ENCODE peak calls at places on chromosome 2, in four cellular contexts. D, A, H and K are unnamed samples.

GRCh38 chr2:100623921-100624320 is 61.1 kb downstream of the PDCL3 start:
- DNase-seq in A (no peak), H (no peak), D (no peak), K (no peak)

GRCh38 chr2:96823203-96823602 is 7.1 kb downstream of the CNNM3 start:
- DNase-seq in A (no peak), D (no peak), H (no peak), K (no peak)

GRCh38 chr2:177670791-177671528 is 278.4 kb downstream of the AGPS start:
- DNase-seq in A (no peak), H (no peak), D (no peak), K (no peak)

GRCh38 chr2:82968381-82968780 is 1490.7 kb downstream of the SUCLG1 start:
- DNase-seq in A (no peak), D (peak; percentile 12), H (no peak), K (no peak)

GRCh38 chr2:75548036-75548573 is 12.6 kb downstream of the EVA1A start:
- DNase-seq in A (peak; percentile 49), D (peak; percentile 38), H (no peak), K (no peak)

GRCh38 chr2:42085706-42086487 is 38.1 kb downstream of the PKDCC start:
- DNase-seq in H (no peak), D (no peak), A (no peak), K (no peak)

GRCh38 chr2:6977095-6977777 is 60.0 kb downstream of the RNF144A start:
- DNase-seq in D (no peak), A (no peak), H (no peak), K (no peak)

GRCh38 chr2:197708331-197708730 is 3.2 kb downstream of the MARS2 start:
- DNase-seq in D (peak; percentile 49), H (no peak), A (peak; percentile 80), K (no peak)

GRCh38 chr2:188422726-188423125 is 131.1 kb downstream of the GULP1 start:
- DNase-seq in H (no peak), A (no peak), D (no peak), K (no peak)

GRCh38 chr2:152584301-152584700 is 133.0 kb downstream of the PRPF40A start:
- DNase-seq in A (peak; percentile 48), D (no peak), H (no peak), K (no peak)

GRCh38 chr2:181949047-181949446 is 36.6 kb upstream of the PPP1R1C start:
- DNase-seq in H (no peak), A (peak; percentile 37), D (no peak), K (no peak)

GRCh38 chr2:72289283-72289682 is 141.6 kb upstream of the CYP26B1 start:
- DNase-seq in D (no peak), H (no peak), A (peak; percentile 86), K (no peak)

GRCh38 chr2:23673830-23674679 is 252.9 kb downstream of the ATAD2B start:
- DNase-seq in A (no peak), H (peak; percentile 18), D (peak; percentile 18), K (no peak)

GRCh38 chr2:212549463-212549862 is 10.9 kb upstream of the ERBB4 start:
- DNase-seq in A (no peak), D (no peak), H (no peak), K (no peak)

GRCh38 chr2:156687715-156688114 is 251.5 kb downstream of the GPD2 start:
- DNase-seq in D (no peak), A (peak; percentile 1), H (no peak), K (no peak)

GRCh38 chr2:134268265-134268664 is 14.4 kb downstream of the MGAT5 start:
- DNase-seq in H (no peak), A (peak; percentile 48), D (no peak), K (no peak)

GRCh38 chr2:31108887-31109286 is 29.4 kb downstream of the GALNT14 start:
- DNase-seq in D (no peak), H (no peak), A (no peak), K (no peak)

GRCh38 chr2:66507673-66508127 is 72.8 kb downstream of the MEIS1 start:
- DNase-seq in H (no peak), D (peak; percentile 38), A (no peak), K (no peak)

GRCh38 chr2:223723954-223724411 is 113.4 kb downstream of the AP1S3 start:
- DNase-seq in H (no peak), A (no peak), D (peak; percentile 73), K (no peak)

GRCh38 chr2:239152916-239153305 is 247.9 kb downstream of the HDAC4 start:
- DNase-seq in D (no peak), H (no peak), A (no peak), K (no peak)

GRCh38 chr2:173935305-173935704 is 29.9 kb downstream of the SP3 start:
- DNase-seq in D (no peak), A (no peak), H (no peak), K (no peak)

GRCh38 chr2:173793649-173794565 is 171.3 kb downstream of the SP3 start:
- DNase-seq in D (no peak), A (no peak), H (no peak), K (no peak)

GRCh38 chr2:3493610-3493997 is 25.7 kb downstream of the ADI1 start:
- DNase-seq in H (no peak), A (peak; percentile 75), D (no peak), K (no peak)

GRCh38 chr2:109436635-109437225 is 177.0 kb downstream of the SEPTIN10 start:
- DNase-seq in H (no peak), A (no peak), D (no peak), K (no peak)

GRCh38 chr2:85712261-85712660 is 18.1 kb downstream of the GNLY start:
- DNase-seq in D (no peak), A (no peak), H (no peak), K (no peak)

GRCh38 chr2:128300621-128301020 is 18.0 kb downstream of the HS6ST1 start:
- DNase-seq in H (no peak), A (peak; percentile 33), D (no peak), K (no peak)

GRCh38 chr2:217935901-217936684 is 66.7 kb downstream of the TNS1 start:
- DNase-seq in D (peak; percentile 21), H (no peak), A (peak; percentile 52), K (no peak)

GRCh38 chr2:218033208-218033589 is 30.4 kb upstream of the TNS1 start:
- DNase-seq in A (no peak), H (no peak), D (no peak), K (no peak)

GRCh38 chr2:136727973-136728699 is 37.2 kb upstream of the THSD7B start:
- DNase-seq in A (no peak), D (no peak), H (no peak), K (no peak)

GRCh38 chr2:25521665-25522387 is 151.6 kb downstream of the DTNB start:
- DNase-seq in D (peak; percentile 84), A (peak; percentile 81), H (peak; percentile 90), K (no peak)

GRCh38 chr2:240396623-240397541 is 38.6 kb upstream of the GPC1 start:
- DNase-seq in A (no peak), D (no peak), H (no peak), K (no peak)

GRCh38 chr2:59803586-59803985 is 749.9 kb downstream of the BCL11A start:
- DNase-seq in H (no peak), A (no peak), D (no peak), K (no peak)

GRCh38 chr2:101041413-101041812 is 39.3 kb downstream of the RPL31 start:
- DNase-seq in A (no peak), H (no peak), D (no peak), K (no peak)

GRCh38 chr2:12305931-12306330 is 410.8 kb upstream of the TRIB2 start:
- DNase-seq in D (no peak), H (no peak), A (no peak), K (no peak)
- H3K4me2 ChIP-seq in D (no peak overlapping the region), H (no peak overlapping the region), A (no peak overlapping the region), K (no peak overlapping the region)

DNA sequence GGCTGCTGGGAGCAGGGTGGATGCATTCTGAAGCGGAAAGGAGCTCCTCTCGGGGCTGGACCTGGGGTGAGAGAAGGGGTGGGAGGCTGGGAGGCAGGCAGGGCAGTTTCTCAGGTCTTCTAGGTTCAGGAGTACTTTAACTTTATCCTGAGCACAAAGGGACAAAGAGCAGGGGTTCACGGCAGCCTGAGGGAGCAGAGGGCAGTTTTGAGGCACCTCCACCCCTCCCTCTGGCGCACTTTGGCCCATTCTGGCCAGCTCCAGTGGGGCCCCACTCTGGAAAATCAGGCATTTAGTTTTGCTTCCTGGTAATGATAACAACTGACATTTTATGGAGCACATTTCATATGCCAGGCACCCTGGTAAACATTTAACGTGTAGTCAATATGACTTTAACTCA is 14.3 kb downstream of the B3GNT7 start:
- DNase-seq in D (no peak), H (no peak), A (no peak), K (no peak)
- H3K4me2 ChIP-seq in D (no peak overlapping the region), H (no peak overlapping the region), A (no peak overlapping the region), K (no peak overlapping the region)

DNA sequence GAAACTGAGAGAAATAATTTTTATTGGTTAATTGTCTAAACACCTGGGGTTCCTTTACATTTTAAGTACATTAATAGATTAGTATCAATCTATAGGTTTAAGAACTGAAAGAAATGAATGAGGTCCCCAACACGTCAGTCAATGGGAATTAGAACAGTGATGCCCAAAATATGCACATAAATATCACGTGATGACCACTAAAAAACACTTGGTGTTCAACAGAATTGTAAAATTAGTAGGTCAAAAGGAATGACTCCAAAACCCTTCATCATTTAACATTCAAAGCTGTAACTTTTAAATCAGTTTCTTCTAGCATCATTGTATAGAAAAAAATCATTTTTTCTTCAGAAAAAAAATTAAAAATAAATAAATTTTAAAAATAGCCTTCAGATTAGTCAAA is 140.9 kb downstream of the SLC8A1 start:
- DNase-seq in A (no peak), D (no peak), H (no peak), K (no peak)
- H3K4me2 ChIP-seq in A (no peak overlapping the region), D (no peak overlapping the region), H (no peak overlapping the region), K (no peak overlapping the region)

GRCh38 chr2:199329024-199329423 is 128.7 kb downstream of the SATB2 start:
- DNase-seq in A (no peak), H (no peak), D (no peak), K (no peak)
- H3K4me2 ChIP-seq in A (no peak overlapping the region), H (no peak overlapping the region), D (no peak overlapping the region), K (no peak overlapping the region)

DNA sequence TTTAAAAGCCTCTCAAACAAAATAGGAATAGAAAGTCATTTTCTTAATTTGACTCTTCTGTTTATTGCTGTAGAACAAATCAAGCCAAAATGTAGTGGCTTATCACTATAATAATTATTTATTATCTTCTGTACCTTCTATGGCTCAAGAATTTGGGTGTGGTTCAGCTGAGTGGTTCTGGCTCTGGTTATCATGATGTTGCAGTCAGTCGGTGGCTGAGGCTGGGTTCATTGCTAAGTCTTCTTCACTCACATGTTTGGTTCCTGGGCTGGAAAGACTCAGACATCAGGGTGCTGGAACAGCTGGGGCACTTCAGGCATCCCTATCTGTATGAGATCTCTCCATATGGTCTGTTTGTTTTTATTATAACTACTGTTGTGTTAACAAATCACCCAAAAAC is 242.5 kb upstream of the FBXO11 start:
- DNase-seq in H (no peak), D (peak; percentile 39), A (no peak), K (no peak)
- H3K4me2 ChIP-seq in H (no peak overlapping the region), D (no peak overlapping the region), A (no peak overlapping the region), K (no peak overlapping the region)

GRCh38 chr2:186925514-186925913 is 76.5 kb upstream of the ZSWIM2 start:
- DNase-seq in H (no peak), A (no peak), D (no peak), K (no peak)
- H3K4me2 ChIP-seq in H (no peak overlapping the region), A (no peak overlapping the region), D (no peak overlapping the region), K (no peak overlapping the region)